ENCODE peak calls at places on chromosomes 16 and 17, in eight cellular contexts. V is RWPE1; L is stimulated activated CD4-positive, alpha-beta T cell treated with anti-CD3 and anti-CD28 coated beads, Interleukin-1b, Interleukin-23, amount 100 ng/mL, for 24 hours; E is NCI-H1694; D is globus pallidus; R is Peyer's patch; S is GM10248; P is activated naive CD8-positive, alpha-beta T cell treated with anti-CD3 and anti-CD28 coated beads for 36 hours. A is an unnamed sample.

GRCh38 chr16:75105306-75106061 is 11.1 kb downstream of the LDHD start:
- DNase-seq in V (no peak), L (no peak), E (no peak), D (peak; percentile 84), R (no peak), S (peak; percentile 27), P (no peak), A (no peak)

GRCh38 chr16:21186326-21186691 is 25.1 kb downstream of the ZP2 start:
- DNase-seq in V (no peak), L (no peak), E (no peak), D (no peak), R (no peak), S (no peak), P (no peak), A (no peak)

GRCh38 chr17:31605761-31606160 is 214.3 kb downstream of the RAB11FIP4 start:
- DNase-seq in V (no peak), L (no peak), E (no peak), D (no peak), R (no peak), S (no peak), P (no peak), A (no peak)

GRCh38 chr16:85393674-85394510 is 219.2 kb upstream of the GSE1 start:
- DNase-seq in V (no peak), L (peak; percentile 55), E (peak; percentile 69), D (no peak), R (peak; percentile 79), S (peak; percentile 88), P (peak; percentile 76), A (peak; percentile 52)

GRCh38 chr17:63443053-63443452 is 3.1 kb downstream of the CYB561 start:
- DNase-seq in V (no peak), L (no peak), E (no peak), D (no peak), R (no peak), S (no peak), P (no peak), A (no peak)

GRCh38 chr17:31318298-31319190 is 2.9 kb downstream of the EVI2A start:
- DNase-seq in V (peak; percentile 25), L (peak; percentile 35), E (no peak), D (peak; percentile 94), R (no peak), S (no peak), P (peak; percentile 36), A (no peak)

GRCh38 chr17:28524476-28525415 is 18.6 kb downstream of the FOXN1 start:
- DNase-seq in V (peak; percentile 70), L (no peak), E (no peak), D (no peak), R (no peak), S (no peak), P (no peak), A (no peak)

GRCh38 chr17:29977836-29978235 is 36.4 kb downstream of the EFCAB5 start:
- DNase-seq in V (no peak), L (no peak), E (peak; percentile 36), D (no peak), R (no peak), S (no peak), P (no peak), A (no peak)

GRCh38 chr16:2811703-2812471 is 5.2 kb upstream of the PRSS21 start:
- DNase-seq in V (no peak), L (no peak), E (no peak), D (no peak), R (no peak), S (no peak), P (no peak), A (no peak)

GRCh38 chr17:29575511-29576213 is 7.2 kb downstream of the TP53I13 start:
- DNase-seq in V (no peak), L (no peak), E (no peak), D (no peak), R (peak; percentile 40), S (no peak), P (no peak), A (no peak)

GRCh38 chr16:55386534-55387296 is 62.7 kb downstream of the IRX6 start:
- DNase-seq in V (peak; percentile 70), L (no peak), E (no peak), D (no peak), R (no peak), S (no peak), P (no peak), A (no peak)

GRCh38 chr16:4847774-4848587 is 700 bp downstream of the UBN1 start:
- DNase-seq in V (peak; percentile 67), L (peak; percentile 19), E (no peak), D (peak; percentile 12), R (peak; percentile 76), S (peak; percentile 36), P (peak; percentile 49), A (peak; percentile 2)

GRCh38 chr16:49439676-49440075 is 66.1 kb downstream of the C16orf78 start:
- DNase-seq in V (no peak), L (no peak), E (no peak), D (no peak), R (no peak), S (no peak), P (no peak), A (no peak)

GRCh38 chr16:50160495-50161164 is 7.5 kb downstream of the TENT4B start:
- DNase-seq in V (no peak), L (no peak), E (no peak), D (no peak), R (no peak), S (no peak), P (no peak), A (no peak)

A was measured in stimulated activated CD8-positive, alpha-beta memory T cell treated with anti-CD3 and anti-CD28 coated beads, Interleukin-4, amount 100 ng/mL, for 4 hours.